ENCODE peak calls at places on chromosomes 4 and X, in nine cellular contexts. One of them, this sample, is unnamed.

GRCh38 chrX:66200855-66201795 is 37.1 kb downstream of the HEPH start:
- DNase-seq in EH: peak; percentile 12
- DNase-seq in DMS53: peak; percentile 28
- DNase-seq in activated T-cell treated with anti-CD3 and anti-CD28 coated beads for 1 hour: no peak
- DNase-seq in GM13977: no peak
- DNase-seq in NCI-H2081: no peak
- DNase-seq in amniotic stem cell: peak; percentile 0
- DNase-seq in BJ: no peak
- DNase-seq in ascending aorta: no peak
- DNase-seq in this sample: no peak

GRCh38 chrX:10833299-10834169 is 213.1 kb upstream of the MID1 start:
- DNase-seq in BJ: no peak
- DNase-seq in NCI-H2081: peak; percentile 15
- DNase-seq in ascending aorta: peak; percentile 64
- DNase-seq in amniotic stem cell: no peak
- DNase-seq in EH: peak; percentile 29
- DNase-seq in activated T-cell treated with anti-CD3 and anti-CD28 coated beads for 1 hour: no peak
- DNase-seq in GM13977: no peak
- DNase-seq in DMS53: peak; percentile 65
- DNase-seq in this sample: no peak

GRCh38 chrX:120725874-120726273 is 96.0 kb upstream of the C1GALT1C1 start:
- DNase-seq in NCI-H2081: no peak
- DNase-seq in amniotic stem cell: no peak
- DNase-seq in DMS53: no peak
- DNase-seq in ascending aorta: no peak
- DNase-seq in EH: no peak
- DNase-seq in activated T-cell treated with anti-CD3 and anti-CD28 coated beads for 1 hour: no peak
- DNase-seq in GM13977: no peak
- DNase-seq in BJ: no peak
- DNase-seq in this sample: no peak

GRCh38 chr4:76691767-76692689 is 205.9 kb downstream of the SOWAHB start:
- DNase-seq in EH: peak; percentile 44
- DNase-seq in GM13977: no peak
- DNase-seq in ascending aorta: no peak
- DNase-seq in BJ: no peak
- DNase-seq in NCI-H2081: no peak
- DNase-seq in activated T-cell treated with anti-CD3 and anti-CD28 coated beads for 1 hour: no peak
- DNase-seq in amniotic stem cell: no peak
- DNase-seq in DMS53: peak; percentile 23
- DNase-seq in this sample: no peak

GRCh38 chrX:97897998-97898397 is 1014.3 kb downstream of the RPA4 start:
- DNase-seq in DMS53: no peak
- DNase-seq in ascending aorta: no peak
- DNase-seq in GM13977: no peak
- DNase-seq in NCI-H2081: no peak
- DNase-seq in amniotic stem cell: no peak
- DNase-seq in EH: no peak
- DNase-seq in activated T-cell treated with anti-CD3 and anti-CD28 coated beads for 1 hour: no peak
- DNase-seq in BJ: no peak
- DNase-seq in this sample: no peak

GRCh38 chr4:110270492-110271197 is 72.2 kb upstream of the ELOVL6 start:
- DNase-seq in EH: peak; percentile 72
- DNase-seq in BJ: no peak
- DNase-seq in amniotic stem cell: peak; percentile 48
- DNase-seq in NCI-H2081: no peak
- DNase-seq in ascending aorta: no peak
- DNase-seq in activated T-cell treated with anti-CD3 and anti-CD28 coated beads for 1 hour: no peak
- DNase-seq in GM13977: no peak
- DNase-seq in DMS53: no peak
- DNase-seq in this sample: no peak

GRCh38 chrX:103608305-103608963 is 671 bp downstream of the TCEAL3 start:
- DNase-seq in NCI-H2081: no peak
- DNase-seq in EH: peak; percentile 15
- DNase-seq in amniotic stem cell: no peak
- DNase-seq in BJ: no peak
- DNase-seq in ascending aorta: no peak
- DNase-seq in DMS53: peak; percentile 57
- DNase-seq in activated T-cell treated with anti-CD3 and anti-CD28 coated beads for 1 hour: no peak
- DNase-seq in GM13977: peak; percentile 20
- DNase-seq in this sample: no peak

GRCh38 chr4:65296246-65296645 is 374.0 kb downstream of the EPHA5 start:
- DNase-seq in amniotic stem cell: no peak
- DNase-seq in activated T-cell treated with anti-CD3 and anti-CD28 coated beads for 1 hour: no peak
- DNase-seq in GM13977: no peak
- DNase-seq in EH: no peak
- DNase-seq in NCI-H2081: no peak
- DNase-seq in DMS53: no peak
- DNase-seq in ascending aorta: no peak
- DNase-seq in BJ: no peak
- DNase-seq in this sample: no peak

GRCh38 chr4:17324431-17324830 is 187.5 kb downstream of the QDPR start:
- DNase-seq in activated T-cell treated with anti-CD3 and anti-CD28 coated beads for 1 hour: peak; percentile 44
- DNase-seq in NCI-H2081: peak; percentile 36
- DNase-seq in GM13977: peak; percentile 21
- DNase-seq in amniotic stem cell: peak; percentile 34
- DNase-seq in DMS53: peak; percentile 60
- DNase-seq in ascending aorta: no peak
- DNase-seq in BJ: no peak
- DNase-seq in EH: peak; percentile 75
- DNase-seq in this sample: peak; percentile 29

GRCh38 chr4:2415213-2415612 is 3.2 kb downstream of the ZFYVE28 start:
- DNase-seq in DMS53: no peak
- DNase-seq in NCI-H2081: no peak
- DNase-seq in EH: no peak
- DNase-seq in ascending aorta: no peak
- DNase-seq in BJ: no peak
- DNase-seq in GM13977: no peak
- DNase-seq in amniotic stem cell: no peak
- DNase-seq in activated T-cell treated with anti-CD3 and anti-CD28 coated beads for 1 hour: no peak
- DNase-seq in this sample: no peak

GRCh38 chr4:147052361-147052760 is 106.7 kb upstream of the TTC29 start:
- DNase-seq in activated T-cell treated with anti-CD3 and anti-CD28 coated beads for 1 hour: no peak
- DNase-seq in EH: no peak
- DNase-seq in GM13977: no peak
- DNase-seq in DMS53: peak; percentile 66
- DNase-seq in NCI-H2081: no peak
- DNase-seq in BJ: no peak
- DNase-seq in amniotic stem cell: no peak
- DNase-seq in ascending aorta: no peak
- DNase-seq in this sample: no peak

GRCh38 chr4:26568446-26568994 is 15.4 kb upstream of the TBC1D19 start:
- DNase-seq in GM13977: no peak
- DNase-seq in NCI-H2081: no peak
- DNase-seq in BJ: peak; percentile 97
- DNase-seq in amniotic stem cell: peak; percentile 66
- DNase-seq in activated T-cell treated with anti-CD3 and anti-CD28 coated beads for 1 hour: no peak
- DNase-seq in EH: peak; percentile 96
- DNase-seq in ascending aorta: no peak
- DNase-seq in DMS53: peak; percentile 25
- DNase-seq in this sample: no peak

GRCh38 chr4:86594559-86595425 is 677 bp downstream of the PTPN13 start:
- DNase-seq in BJ: peak; percentile 90
- DNase-seq in EH: peak; percentile 97
- DNase-seq in GM13977: peak; percentile 37
- DNase-seq in amniotic stem cell: peak; percentile 63
- DNase-seq in NCI-H2081: peak; percentile 51
- DNase-seq in DMS53: peak; percentile 76
- DNase-seq in ascending aorta: peak; percentile 70
- DNase-seq in activated T-cell treated with anti-CD3 and anti-CD28 coated beads for 1 hour: no peak
- DNase-seq in this sample: no peak

GRCh38 chr4:141246243-141246642 is 25.5 kb downstream of the ZNF330 start:
- DNase-seq in NCI-H2081: no peak
- DNase-seq in DMS53: no peak
- DNase-seq in EH: peak; percentile 85
- DNase-seq in activated T-cell treated with anti-CD3 and anti-CD28 coated beads for 1 hour: no peak
- DNase-seq in ascending aorta: no peak
- DNase-seq in amniotic stem cell: peak; percentile 23
- DNase-seq in BJ: peak; percentile 58
- DNase-seq in GM13977: no peak
- DNase-seq in this sample: no peak

GRCh38 chr4:42655921-42656735 is 777 bp downstream of the ATP8A1 start:
- DNase-seq in EH: peak; percentile 7
- DNase-seq in activated T-cell treated with anti-CD3 and anti-CD28 coated beads for 1 hour: peak; percentile 16
- DNase-seq in BJ: no peak
- DNase-seq in ascending aorta: peak; percentile 69
- DNase-seq in amniotic stem cell: no peak
- DNase-seq in DMS53: peak; percentile 81
- DNase-seq in NCI-H2081: peak; percentile 45
- DNase-seq in GM13977: peak; percentile 60
- DNase-seq in this sample: no peak

GRCh38 chr4:181550381-181550780 is 692.8 kb upstream of the TENM3 start:
- DNase-seq in DMS53: no peak
- DNase-seq in activated T-cell treated with anti-CD3 and anti-CD28 coated beads for 1 hour: no peak
- DNase-seq in NCI-H2081: no peak
- DNase-seq in BJ: no peak
- DNase-seq in amniotic stem cell: no peak
- DNase-seq in EH: peak; percentile 15
- DNase-seq in ascending aorta: no peak
- DNase-seq in GM13977: no peak
- DNase-seq in this sample: no peak

GRCh38 chrX:65679071-65679540 is 11.7 kb downstream of the MSN start:
- DNase-seq in activated T-cell treated with anti-CD3 and anti-CD28 coated beads for 1 hour: no peak
- DNase-seq in ascending aorta: no peak
- DNase-seq in EH: peak; percentile 75
- DNase-seq in NCI-H2081: no peak
- DNase-seq in DMS53: no peak
- DNase-seq in amniotic stem cell: no peak
- DNase-seq in BJ: no peak
- DNase-seq in GM13977: no peak
- DNase-seq in this sample: no peak

GRCh38 chrX:129930941-129931410 is 25.0 kb downstream of the UTP14A start:
- DNase-seq in amniotic stem cell: no peak
- DNase-seq in GM13977: no peak
- DNase-seq in ascending aorta: no peak
- DNase-seq in activated T-cell treated with anti-CD3 and anti-CD28 coated beads for 1 hour: no peak
- DNase-seq in BJ: no peak
- DNase-seq in DMS53: peak; percentile 53
- DNase-seq in EH: no peak
- DNase-seq in NCI-H2081: no peak
- DNase-seq in this sample: no peak

GRCh38 chrX:122943918-122944317 is 240.2 kb upstream of the GRIA3 start:
- DNase-seq in NCI-H2081: no peak
- DNase-seq in ascending aorta: no peak
- DNase-seq in DMS53: no peak
- DNase-seq in GM13977: no peak
- DNase-seq in activated T-cell treated with anti-CD3 and anti-CD28 coated beads for 1 hour: no peak
- DNase-seq in amniotic stem cell: peak; percentile 14
- DNase-seq in BJ: no peak
- DNase-seq in EH: peak; percentile 82
- DNase-seq in this sample: no peak

GRCh38 chr4:121155893-121156292 is 8.2 kb downstream of the TNIP3 start:
- DNase-seq in DMS53: peak; percentile 32
- DNase-seq in NCI-H2081: peak; percentile 7
- DNase-seq in EH: peak; percentile 91
- DNase-seq in activated T-cell treated with anti-CD3 and anti-CD28 coated beads for 1 hour: no peak
- DNase-seq in ascending aorta: no peak
- DNase-seq in BJ: peak; percentile 45
- DNase-seq in GM13977: no peak
- DNase-seq in amniotic stem cell: peak; percentile 61
- DNase-seq in this sample: no peak

GRCh38 chr4:83449009-83449408 is 6.6 kb downstream of the HELQ start:
- DNase-seq in amniotic stem cell: no peak
- DNase-seq in NCI-H2081: no peak
- DNase-seq in EH: no peak
- DNase-seq in ascending aorta: no peak
- DNase-seq in BJ: no peak
- DNase-seq in GM13977: no peak
- DNase-seq in DMS53: no peak
- DNase-seq in activated T-cell treated with anti-CD3 and anti-CD28 coated beads for 1 hour: no peak
- DNase-seq in this sample: no peak

GRCh38 chrX:109886122-109886761 is 116.7 kb upstream of the TMEM164 start:
- DNase-seq in ascending aorta: no peak
- DNase-seq in activated T-cell treated with anti-CD3 and anti-CD28 coated beads for 1 hour: peak; percentile 3
- DNase-seq in amniotic stem cell: no peak
- DNase-seq in EH: peak; percentile 56
- DNase-seq in DMS53: peak; percentile 63
- DNase-seq in NCI-H2081: peak; percentile 58
- DNase-seq in GM13977: peak; percentile 54
- DNase-seq in BJ: no peak
- DNase-seq in this sample: no peak

GRCh38 chrX:7024850-7025249 is 122.7 kb upstream of the STS start:
- DNase-seq in amniotic stem cell: no peak
- DNase-seq in activated T-cell treated with anti-CD3 and anti-CD28 coated beads for 1 hour: no peak
- DNase-seq in BJ: no peak
- DNase-seq in GM13977: no peak
- DNase-seq in ascending aorta: no peak
- DNase-seq in EH: no peak
- DNase-seq in DMS53: no peak
- DNase-seq in NCI-H2081: no peak
- DNase-seq in this sample: no peak

GRCh38 chrX:121641560-121641959 is 594.1 kb downstream of the GLUD2 start:
- DNase-seq in EH: peak; percentile 81
- DNase-seq in DMS53: peak; percentile 92
- DNase-seq in activated T-cell treated with anti-CD3 and anti-CD28 coated beads for 1 hour: no peak
- DNase-seq in GM13977: no peak
- DNase-seq in amniotic stem cell: no peak
- DNase-seq in NCI-H2081: no peak
- DNase-seq in ascending aorta: no peak
- DNase-seq in BJ: peak; percentile 38
- DNase-seq in this sample: no peak

GRCh38 chr4:3255611-3256186 is 6.7 kb downstream of the MSANTD1 start:
- DNase-seq in amniotic stem cell: no peak
- DNase-seq in GM13977: no peak
- DNase-seq in ascending aorta: peak; percentile 37
- DNase-seq in DMS53: no peak
- DNase-seq in activated T-cell treated with anti-CD3 and anti-CD28 coated beads for 1 hour: no peak
- DNase-seq in EH: no peak
- DNase-seq in NCI-H2081: no peak
- DNase-seq in BJ: no peak
- DNase-seq in this sample: no peak

GRCh38 chr4:973431-974397 is at the start of gene DGKQ:
- DNase-seq in NCI-H2081: peak; percentile 37
- DNase-seq in activated T-cell treated with anti-CD3 and anti-CD28 coated beads for 1 hour: peak; percentile 87
- DNase-seq in amniotic stem cell: peak; percentile 63
- DNase-seq in BJ: no peak
- DNase-seq in DMS53: peak; percentile 92
- DNase-seq in EH: peak; percentile 86
- DNase-seq in ascending aorta: peak; percentile 92
- DNase-seq in GM13977: peak; percentile 100
- DNase-seq in this sample: peak; percentile 67

GRCh38 chrX:3346436-3347329 is at the start of gene MXRA5:
- DNase-seq in EH: peak; percentile 61
- DNase-seq in amniotic stem cell: no peak
- DNase-seq in activated T-cell treated with anti-CD3 and anti-CD28 coated beads for 1 hour: no peak
- DNase-seq in ascending aorta: no peak
- DNase-seq in GM13977: no peak
- DNase-seq in NCI-H2081: no peak
- DNase-seq in DMS53: no peak
- DNase-seq in BJ: no peak
- DNase-seq in this sample: no peak

GRCh38 chr4:170089274-170089742 is 448 bp downstream of the AADAT start:
- DNase-seq in ascending aorta: no peak
- DNase-seq in NCI-H2081: peak; percentile 33
- DNase-seq in GM13977: peak; percentile 20
- DNase-seq in activated T-cell treated with anti-CD3 and anti-CD28 coated beads for 1 hour: no peak
- DNase-seq in DMS53: peak; percentile 54
- DNase-seq in amniotic stem cell: peak; percentile 49
- DNase-seq in EH: peak; percentile 52
- DNase-seq in BJ: no peak
- DNase-seq in this sample: no peak

GRCh38 chr4:154618708-154619315 is 6.4 kb upstream of the FGG start:
- DNase-seq in EH: peak; percentile 54
- DNase-seq in amniotic stem cell: peak; percentile 43
- DNase-seq in activated T-cell treated with anti-CD3 and anti-CD28 coated beads for 1 hour: peak; percentile 11
- DNase-seq in GM13977: peak; percentile 52
- DNase-seq in DMS53: peak; percentile 76
- DNase-seq in ascending aorta: no peak
- DNase-seq in NCI-H2081: peak; percentile 37
- DNase-seq in BJ: no peak
- DNase-seq in this sample: peak; percentile 10

GRCh38 chr4:87570290-87570689 is 38.0 kb upstream of the DSPP start:
- DNase-seq in GM13977: no peak
- DNase-seq in activated T-cell treated with anti-CD3 and anti-CD28 coated beads for 1 hour: no peak
- DNase-seq in BJ: no peak
- DNase-seq in NCI-H2081: no peak
- DNase-seq in DMS53: no peak
- DNase-seq in amniotic stem cell: no peak
- DNase-seq in EH: no peak
- DNase-seq in ascending aorta: no peak
- DNase-seq in this sample: no peak

GRCh38 chrX:63784346-63784901 is 590 bp downstream of the ARHGEF9 start:
- DNase-seq in activated T-cell treated with anti-CD3 and anti-CD28 coated beads for 1 hour: no peak
- DNase-seq in EH: no peak
- DNase-seq in DMS53: no peak
- DNase-seq in amniotic stem cell: no peak
- DNase-seq in ascending aorta: no peak
- DNase-seq in GM13977: no peak
- DNase-seq in NCI-H2081: no peak
- DNase-seq in BJ: no peak
- DNase-seq in this sample: no peak